ENCODE peak calls at places on chromosome 11, in six cellular contexts. A is lower lobe of right lung; C is kidney; S is transverse colon; F is aorta; W is effector memory CD4-positive, alpha-beta T cell. B is an unnamed sample. For H3K4me1, the result is how much of the 10 kb centered on the place peaks cover.

GRCh38 chr11:117933930-117934329 is 4.7 kb upstream of the TMPRSS13 start:
- DNase-seq in A (peak), C (no peak), S (no peak), F (peak), W (no peak), B (no peak)

GRCh38 chr11:60377737-60378136 is 595 bp upstream of the MS4A7 start:
- DNase-seq in A (peak), C (no peak), S (peak), F (no peak), W (no peak), B (no peak)

GRCh38 chr11:116166788-116167465 is 605.9 kb downstream of the BUD13 start:
- DNase-seq in A (no peak), C (no peak), S (no peak), F (no peak), W (no peak), B (no peak)

GRCh38 chr11:17552392-17553248 is 5.6 kb downstream of the OTOG start:
- DNase-seq in A (no peak), C (peak), S (no peak), F (peak), W (no peak), B (no peak)

GRCh38 chr11:86162257-86162656 is 82.3 kb upstream of the EED start:
- DNase-seq in A (peak), C (peak), S (peak), F (no peak), W (no peak), B (peak)

GRCh38 chr11:65434667-65435179 is 12.1 kb downstream of the NEAT1 start:
- DNase-seq in A (no peak), C (no peak), S (peak), F (no peak), W (no peak), B (no peak)

GRCh38 chr11:76662656-76663460 is 7.7 kb downstream of the LRRC32 start:
- DNase-seq in A (no peak), C (peak), S (peak), F (peak), W (no peak), B (no peak)

GRCh38 chr11:63614136-63614664 is at the start of gene PLAAT3:
- DNase-seq in A (peak), C (peak), S (peak), F (peak), W (peak), B (peak)

GRCh38 chr11:82733444-82734119 is at the start of gene FAM181B:
- DNase-seq in A (no peak), C (peak), S (peak), F (peak), W (no peak), B (peak)

GRCh38 chr11:130868087-130868486 is 48.2 kb downstream of the SNX19 start:
- DNase-seq in A (no peak), C (no peak), S (no peak), F (no peak), W (no peak), B (no peak)

GRCh38 chr11:118621071-118621815 is 13.8 kb downstream of the PHLDB1 start:
- DNase-seq in A (peak), C (peak), S (peak), F (peak), W (no peak), B (peak)

GRCh38 chr11:116384876-116385275 is 387.9 kb downstream of the BUD13 start:
- DNase-seq in A (no peak), C (no peak), S (no peak), F (no peak), W (no peak), B (no peak)

GRCh38 chr11:114308689-114309089 is 12.5 kb downstream of the NNMT start:
- DNase-seq in A (no peak), C (no peak), S (no peak), F (no peak), W (no peak), B (peak)

GRCh38 chr11:17766590-17766989 is 32.0 kb downstream of the KCNC1 start:
- DNase-seq in A (no peak), C (peak), S (no peak), F (peak), W (no peak), B (no peak)

GRCh38 chr11:122108192-122108799 is 7.7 kb downstream of the BLID start:
- DNase-seq in A (no peak), C (no peak), S (no peak), F (no peak), W (no peak), B (peak)

GRCh38 chr11:128483211-128483788 is 104.1 kb downstream of the ETS1 start:
- DNase-seq in A (no peak), C (no peak), S (no peak), F (no peak), W (no peak), B (no peak)

GRCh38 chr11:82980292-82980691 is 78.8 kb downstream of the DDIAS start:
- DNase-seq in A (no peak), C (no peak), S (no peak), F (no peak), W (no peak), B (peak)

GRCh38 chr11:42093541-42093940 is 634.1 kb upstream of the LRRC4C start:
- DNase-seq in A (no peak), C (no peak), S (no peak), F (no peak), W (no peak), B (no peak)

GRCh38 chr11:59802639-59803176 is 7.9 kb downstream of the MRPL16 start:
- DNase-seq in A (no peak), C (no peak), S (no peak), F (no peak), W (peak), B (peak)

GRCh38 chr11:20125927-20126326 is 34.3 kb downstream of the DBX1 start:
- DNase-seq in A (no peak), C (no peak), S (no peak), F (no peak), W (no peak), B (no peak)
- H3K27ac ChIP-seq in A (no peak), C (no peak), S (no peak), F (no peak), W (no peak), B (no peak)

GRCh38 chr11:10594407-10594806 is 25.9 kb upstream of the LYVE1 start:
- DNase-seq in A (no peak), C (no peak), S (no peak), F (no peak), W (no peak), B (no peak)

GRCh38 chr11:10588904-10589303 is 20.4 kb upstream of the LYVE1 start:
- DNase-seq in A (no peak), C (no peak), S (no peak), F (no peak), W (no peak), B (no peak)

GRCh38 chr11:10590516-10590915 is 22.1 kb upstream of the LYVE1 start:
- DNase-seq in A (no peak), C (no peak), S (no peak), F (no peak), W (no peak), B (no peak)

GRCh38 chr11:10591741-10592140 is 23.3 kb upstream of the LYVE1 start:
- DNase-seq in A (no peak), C (no peak), S (no peak), F (no peak), W (no peak), B (no peak)

DNA sequence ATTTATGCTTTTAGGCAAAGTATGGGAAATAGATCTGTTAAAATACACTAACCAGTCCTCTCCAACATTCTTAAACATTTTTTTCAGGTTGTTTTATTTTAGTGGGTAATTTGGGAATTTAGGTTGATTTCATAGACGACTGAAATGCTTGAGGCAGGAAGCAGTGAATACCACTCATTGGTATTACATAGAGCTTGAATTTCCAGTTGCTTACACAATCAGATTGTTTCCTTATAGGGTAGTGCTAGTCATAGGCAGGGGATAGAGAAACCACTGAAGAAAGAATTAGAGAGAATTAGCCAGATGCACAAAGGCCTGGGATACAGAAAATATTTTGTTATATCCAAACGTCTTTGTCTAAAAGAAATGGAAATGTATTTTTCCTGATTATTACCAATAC is 23.9 kb upstream of the LYVE1 start:
- DNase-seq in A (no peak), C (no peak), S (no peak), F (no peak), W (no peak), B (no peak)
- H3K4me1 ChIP-seq in A (under half), C (under half), S (under half), F (under half), W (under half), B (under half)

GRCh38 chr11:96157517-96157873 is 185.5 kb downstream of the MAML2 start:
- DNase-seq in A (no peak), C (no peak), S (no peak), F (no peak), W (no peak), B (no peak)
- H3K27ac ChIP-seq in A (peak), C (peak), S (peak), F (no peak), W (peak), B (no peak)

GRCh38 chr11:132898676-132899075 is 633.6 kb downstream of the OPCML start:
- DNase-seq in A (no peak), C (no peak), S (no peak), F (no peak), W (no peak), B (no peak)
- H3K4me1 ChIP-seq in A (under half), C (under half), S (under half), F (under half), W (under half), B (under half)

GRCh38 chr11:108220721-108221346 is 1.6 kb downstream of the NPAT start:
- DNase-seq in A (no peak), C (no peak), S (no peak), F (no peak), W (no peak), B (no peak)
- H3K27ac ChIP-seq in A (peak), C (peak), S (no peak), F (no peak), W (peak), B (no peak)

GRCh38 chr11:73391665-73392064 is 15.5 kb downstream of the RELT start:
- DNase-seq in A (peak), C (no peak), S (no peak), F (peak), W (no peak), B (no peak)

GRCh38 chr11:73389134-73389525 is 12.9 kb downstream of the RELT start:
- DNase-seq in A (no peak), C (no peak), S (no peak), F (no peak), W (no peak), B (no peak)

GRCh38 chr11:73389902-73390301 is 13.7 kb downstream of the RELT start:
- DNase-seq in A (peak), C (no peak), S (no peak), F (no peak), W (no peak), B (no peak)

GRCh38 chr11:73392108-73393010 is 16.2 kb downstream of the RELT start:
- DNase-seq in A (peak), C (no peak), S (no peak), F (no peak), W (no peak), B (no peak)

DNA sequence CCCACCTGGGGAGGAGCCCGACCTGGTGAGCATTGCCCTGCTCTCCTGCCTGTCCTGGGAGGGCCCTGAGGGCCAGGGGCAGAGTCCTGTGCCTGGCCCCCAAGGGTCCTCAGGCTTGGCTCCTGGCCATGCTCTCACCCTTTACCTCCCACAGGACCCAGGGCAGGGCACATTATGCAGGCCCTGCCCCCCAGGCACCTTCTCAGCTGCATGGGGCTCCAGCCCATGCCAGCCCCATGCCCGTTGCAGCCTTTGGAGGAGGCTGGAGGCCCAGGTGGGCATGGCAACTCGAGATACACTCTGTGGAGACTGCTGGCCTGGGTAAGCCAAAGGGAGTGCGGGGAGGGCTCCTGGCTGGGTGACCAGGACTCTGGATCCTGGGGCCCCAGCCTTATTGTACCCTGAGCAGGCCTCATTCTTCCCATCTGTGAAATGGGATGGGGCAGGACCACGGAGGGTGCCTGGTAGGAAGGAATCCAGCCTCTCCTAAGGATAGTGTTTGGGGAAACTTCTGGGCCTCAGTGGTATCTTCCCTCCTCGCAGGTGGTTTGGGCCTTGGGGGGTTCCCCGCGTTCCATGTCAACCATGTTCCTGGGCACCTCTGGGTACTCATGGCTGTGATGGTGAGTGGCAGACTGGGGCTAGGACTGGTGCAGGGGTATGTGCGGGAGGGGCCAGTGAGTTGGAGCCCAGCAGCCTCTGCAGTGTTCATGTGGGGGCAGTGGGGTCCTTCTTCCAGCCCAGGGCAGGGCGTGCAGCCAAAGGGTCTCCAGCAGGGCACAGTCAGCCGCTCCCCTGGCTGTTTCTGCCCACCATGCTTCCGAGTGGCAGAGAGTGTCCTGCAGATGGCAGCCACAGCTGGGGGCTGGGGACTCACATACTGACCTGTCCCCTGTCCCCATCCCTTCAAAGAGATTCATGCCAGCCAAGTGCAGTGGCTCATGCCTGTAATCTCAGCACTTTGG is 14.7 kb downstream of the RELT start:
- DNase-seq in A (peak), C (no peak), S (no peak), F (peak), W (no peak), B (no peak)
- H3K4me1 ChIP-seq in A (under half), C (under half), S (under half), F (under half), W (under half), B (under half)